ENCODE peak calls at places on chromosome 16, in five cellular contexts. P, E, I, Y and O are unnamed samples.
A peak's percentile ranks its signal among the peaks of the same experiment; 100 is the strongest.

GRCh38 chr16:25065899-25066298 is 45.6 kb upstream of the LCMT1 start:
- DNase-seq in P (no peak), Y (no peak), E (no peak), I (no peak), O (no peak)

GRCh38 chr16:50381679-50382440 is 13.1 kb upstream of the BRD7 start:
- DNase-seq in P (no peak), Y (no peak), E (no peak), I (no peak), O (no peak)

GRCh38 chr16:13453938-13454553 is 465.9 kb upstream of the ERCC4 start:
- DNase-seq in E (peak; percentile 63), Y (no peak), P (no peak), I (no peak), O (peak; percentile 53)

GRCh38 chr16:89297156-89297869 is 79.8 kb downstream of the ZNF778 start:
- DNase-seq in P (no peak), Y (no peak), E (no peak), I (peak; percentile 59), O (peak; percentile 44)

GRCh38 chr16:21233521-21234150 is at the start of gene ANKS4B:
- DNase-seq in Y (no peak), E (no peak), I (no peak), P (no peak), O (no peak)

GRCh38 chr16:11257131-11257938 is 1.3 kb upstream of the SOCS1 start:
- DNase-seq in I (peak; percentile 85), E (peak; percentile 82), P (peak; percentile 84), Y (peak; percentile 87), O (peak; percentile 82)

GRCh38 chr16:86668136-86668535 is 89.8 kb downstream of the FOXL1 start:
- DNase-seq in P (peak; percentile 77), I (peak; percentile 77), E (peak; percentile 40), Y (peak; percentile 72), O (peak; percentile 84)

GRCh38 chr16:21116148-21116693 is 34.4 kb downstream of the DNAH3 start:
- DNase-seq in P (no peak), Y (peak; percentile 23), E (no peak), I (peak; percentile 4), O (peak; percentile 32)

GRCh38 chr16:74071996-74072559 is 224.5 kb upstream of the PSMD7 start:
- DNase-seq in Y (no peak), P (no peak), E (no peak), I (peak; percentile 19), O (peak; percentile 5)

GRCh38 chr16:66717112-66717675 is 20.7 kb upstream of the CMTM4 start:
- DNase-seq in Y (peak; percentile 65), E (no peak), P (peak; percentile 88), I (peak; percentile 71), O (peak; percentile 92)

GRCh38 chr16:54931041-54931756 is 534 bp downstream of the IRX5 start:
- DNase-seq in Y (peak; percentile 45), P (no peak), E (peak; percentile 64), I (no peak), O (peak; percentile 39)

GRCh38 chr16:54585966-54586365 is 299.4 kb upstream of the IRX3 start:
- DNase-seq in E (no peak), Y (no peak), P (no peak), I (no peak), O (no peak)

GRCh38 chr16:82059983-82060421 is 24.9 kb downstream of the HSD17B2 start:
- DNase-seq in Y (no peak), E (no peak), I (no peak), P (no peak), O (no peak)

GRCh38 chr16:82062645-82063058 is 27.6 kb downstream of the HSD17B2 start:
- DNase-seq in E (no peak), P (peak; percentile 71), I (peak; percentile 87), Y (peak; percentile 59), O (peak; percentile 49)

GRCh38 chr16:82059161-82059982 is 24.3 kb downstream of the HSD17B2 start:
- DNase-seq in Y (no peak), P (no peak), E (no peak), I (no peak), O (no peak)

GRCh38 chr16:82063456-82064082 is 28.5 kb downstream of the HSD17B2 start:
- DNase-seq in I (no peak), Y (no peak), P (no peak), E (no peak), O (no peak)

DNA sequence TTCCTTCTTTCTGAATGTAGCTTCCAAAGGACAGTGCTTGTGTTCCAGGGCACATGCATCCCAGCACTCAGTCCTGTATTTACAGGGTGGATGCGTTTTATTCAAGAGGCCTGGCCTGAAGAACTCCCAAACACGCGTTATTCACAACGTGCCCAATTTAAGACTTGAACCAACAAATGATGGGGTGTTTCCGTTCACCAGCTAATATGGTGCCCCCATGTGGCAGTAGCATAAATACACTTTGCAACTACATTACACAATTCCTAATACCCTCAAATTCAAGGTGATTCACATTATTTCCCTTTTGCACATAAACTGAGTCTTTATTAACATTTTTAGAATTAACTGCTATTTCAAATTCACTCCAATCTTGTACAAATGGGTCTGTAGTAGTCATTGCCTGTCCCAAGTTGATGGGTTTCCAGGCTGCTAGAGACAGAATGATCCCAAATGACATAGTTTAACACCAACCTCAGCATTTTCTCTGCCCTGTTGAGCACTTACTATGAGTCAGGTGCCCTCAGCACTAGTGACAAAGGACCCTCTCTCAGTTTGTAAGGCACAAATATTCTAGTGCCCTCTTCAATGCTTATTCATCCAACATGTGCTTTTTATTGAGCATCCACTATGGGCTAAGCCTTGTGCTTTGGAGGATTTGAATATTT is 26.9 kb downstream of the HSD17B2 start:
- DNase-seq in E (peak; percentile 10), P (peak; percentile 22), Y (no peak), I (peak; percentile 25), O (peak; percentile 33)
- TF ChIP-seq CTCF in E (peak; percentile 35), P (peak; percentile 34), Y (peak; percentile 48), I (peak; percentile 35), O (peak; percentile 40)

GRCh38 chr16:77790964-77791363 is 2.6 kb downstream of the VAT1L start:
- DNase-seq in Y (no peak), P (peak; percentile 36), E (no peak), I (no peak), O (peak; percentile 21)
- H3K4me3 ChIP-seq in Y (no peak overlapping the region), P (no peak overlapping the region), E (no peak overlapping the region), I (no peak overlapping the region), O (no peak overlapping the region)

GRCh38 chr16:8935989-8936388 is 27.7 kb downstream of the USP7 start:
- DNase-seq in E (no peak), Y (no peak), I (no peak), P (no peak), O (no peak)
- TF ChIP-seq CTCF in E (peak; percentile 10), Y (peak; percentile 34), I (peak; percentile 28), P (peak; percentile 23), O (peak; percentile 13)

GRCh38 chr16:87836346-87836843 is 32.9 kb downstream of the SLC7A5 start:
- DNase-seq in Y (no peak), P (no peak), I (no peak), E (no peak), O (no peak)
- H3K4me3 ChIP-seq in Y (no peak overlapping the region), P (no peak overlapping the region), I (no peak overlapping the region), E (no peak overlapping the region), O (no peak overlapping the region)

GRCh38 chr16:47581114-47581513 is 120.0 kb downstream of the PHKB start:
- DNase-seq in E (no peak), P (no peak), I (peak; percentile 1), Y (no peak), O (peak; percentile 10)
- TF ChIP-seq CTCF in E (no peak), P (no peak), I (no peak), Y (no peak), O (peak; percentile 6)

DNA sequence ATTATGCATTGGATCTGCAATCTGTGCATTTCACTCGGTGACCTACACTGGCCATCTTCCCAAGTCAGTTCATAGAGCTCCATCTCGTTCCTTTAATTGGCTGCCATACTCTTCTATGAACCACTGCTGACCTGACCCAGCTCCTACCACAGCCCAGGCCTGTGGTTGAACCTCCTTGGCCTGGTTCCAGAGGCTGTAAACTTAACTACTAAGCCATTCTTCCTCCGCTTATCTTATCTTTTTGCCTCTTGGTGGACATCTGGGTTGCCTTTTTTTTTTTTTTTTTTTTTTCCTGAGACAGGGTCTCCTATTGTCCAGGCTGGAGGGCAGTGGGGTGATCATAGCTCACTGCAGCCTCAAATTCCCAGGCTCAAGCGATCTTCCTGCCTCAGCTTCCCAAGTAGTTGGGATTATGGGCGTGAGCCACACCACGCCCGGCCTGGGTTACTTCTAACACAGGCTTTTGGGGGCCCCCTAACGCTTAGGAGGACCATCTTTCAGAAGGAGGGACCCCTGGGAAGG is 18.3 kb downstream of the COQ7 start:
- DNase-seq in P (no peak), Y (peak; percentile 49), I (peak; percentile 38), E (peak; percentile 12), O (peak; percentile 44)
- H3K4me3 ChIP-seq in P (no peak overlapping the region), Y (no peak overlapping the region), I (no peak overlapping the region), E (no peak overlapping the region), O (no peak overlapping the region)

DNA sequence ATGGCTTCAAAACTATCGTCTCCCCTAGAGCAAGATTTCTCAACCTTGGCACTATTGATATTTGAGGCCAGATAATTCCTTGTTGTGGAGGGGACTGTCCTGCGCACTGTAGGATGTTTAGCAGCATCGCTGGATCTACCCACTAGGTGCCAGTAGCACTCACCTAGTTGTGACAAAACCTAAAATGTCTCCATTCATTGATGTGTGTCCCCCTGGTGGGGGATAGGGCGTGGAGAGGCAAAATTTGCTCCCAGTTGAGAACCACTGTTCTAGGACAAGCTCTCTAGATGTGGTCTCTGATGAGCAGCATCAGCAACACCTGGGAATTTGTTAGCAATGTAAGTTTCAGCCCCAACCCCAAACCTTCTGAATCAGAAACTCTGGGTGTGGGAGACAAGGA is 259.0 kb downstream of the XYLT1 start:
- DNase-seq in P (no peak), E (peak; percentile 38), Y (no peak), I (no peak), O (peak; percentile 15)
- TF ChIP-seq CTCF in P (peak; percentile 9), E (no peak), Y (peak; percentile 13), I (peak; percentile 3), O (peak; percentile 34)

GRCh38 chr16:29702307-29702706 is 23.3 kb downstream of the QPRT start:
- DNase-seq in I (no peak), Y (no peak), E (no peak), P (no peak), O (no peak)
- H3K4me3 ChIP-seq in I (no peak overlapping the region), Y (no peak overlapping the region), E (no peak overlapping the region), P (no peak overlapping the region), O (no peak overlapping the region)

DNA sequence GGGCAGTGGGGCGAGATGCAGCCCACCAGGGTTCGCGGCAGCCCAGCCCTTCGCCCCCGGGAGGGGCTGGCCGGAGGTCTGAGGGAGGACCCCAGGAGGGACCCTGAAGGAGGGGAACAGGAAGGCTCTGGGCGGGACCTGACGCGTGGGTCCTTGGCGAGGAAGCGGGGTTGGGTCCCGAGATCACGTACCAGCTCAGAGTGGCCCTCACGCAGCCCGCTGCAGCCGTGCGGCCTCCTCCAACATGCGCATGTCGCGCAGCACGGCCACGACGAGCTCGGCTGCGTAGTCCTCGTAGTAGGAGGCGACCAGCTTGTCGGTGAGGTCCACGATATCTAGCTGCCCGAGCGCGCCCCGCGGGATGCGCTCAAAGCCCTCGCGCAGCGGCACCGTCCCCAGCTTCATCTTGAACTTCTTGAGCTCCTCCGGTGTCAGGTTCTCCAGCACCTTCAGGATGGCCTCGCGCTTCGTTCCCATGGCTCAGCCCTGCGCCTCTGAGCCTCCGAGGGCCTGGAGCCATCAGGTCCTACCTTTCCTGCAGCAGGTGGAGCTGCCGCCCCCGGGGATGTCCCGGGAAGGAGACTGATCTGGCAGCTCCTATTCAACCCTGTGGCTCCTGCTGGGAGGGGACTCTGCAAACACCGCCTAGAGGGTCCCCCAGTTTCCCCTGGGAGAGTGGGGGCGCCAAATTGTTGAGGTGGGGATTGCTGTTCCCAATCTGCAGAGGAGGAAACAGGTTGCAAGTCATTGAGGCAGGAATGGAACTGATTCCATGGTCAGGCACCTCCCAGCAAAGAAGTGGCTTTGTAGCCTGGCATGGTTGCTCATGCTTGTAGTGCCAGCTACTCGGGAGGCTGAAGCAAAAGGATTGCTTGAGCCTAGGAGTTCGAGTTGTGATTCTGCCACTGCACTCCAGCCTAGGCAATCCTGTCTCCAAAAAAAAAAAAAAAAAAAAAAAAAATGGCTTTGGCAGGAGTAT is at the start of gene PYDC1:
- DNase-seq in P (no peak), E (no peak), I (no peak), Y (no peak), O (no peak)
- TF ChIP-seq CTCF in P (no peak), E (no peak), I (no peak), Y (no peak), O (no peak)

GRCh38 chr16:35636831-35637230 is 2177.4 kb downstream of the TP53TG3F start:
- DNase-seq in E (no peak), Y (no peak), P (no peak), I (no peak), O (no peak)
- H3K4me3 ChIP-seq in E (no peak overlapping the region), Y (no peak overlapping the region), P (no peak overlapping the region), I (no peak overlapping the region), O (no peak overlapping the region)